ENCODE peak calls at places on chromosome 11, in six cellular contexts. B is lung; A is NCI-H460; H is right atrium auricular region; N is stimulated activated CD8-positive, alpha-beta memory T cell treated with anti-CD3 and anti-CD28 coated beads, Interleukin-7, amount 100 ng/mL, for 1 hour; U is chondrocyte. X is an unnamed sample.

GRCh38 chr11:19116315-19116970 is 525 bp upstream of the ZDHHC13 start:
- DNase-seq in B (no peak), A (no peak), H (no peak), N (no peak), U (no peak), X (no peak)

GRCh38 chr11:10602945-10603344 is 34.5 kb upstream of the LYVE1 start:
- DNase-seq in B (peak), A (no peak), H (no peak), N (no peak), U (no peak), X (no peak)

GRCh38 chr11:62013266-62014157 is 46.1 kb upstream of the FTH1 start:
- DNase-seq in B (no peak), A (no peak), H (no peak), N (no peak), U (no peak), X (no peak)

GRCh38 chr11:35148163-35148562 is 9.2 kb downstream of the CD44 start:
- DNase-seq in B (no peak), A (no peak), H (no peak), N (no peak), U (no peak), X (no peak)

GRCh38 chr11:64355078-64355940 is 3.7 kb upstream of the RPS6KA4 start:
- DNase-seq in B (peak), A (peak), H (peak), N (no peak), U (peak), X (peak)

GRCh38 chr11:134785059-134785458 is 373.0 kb upstream of the B3GAT1 start:
- DNase-seq in B (no peak), A (no peak), H (no peak), N (no peak), U (no peak), X (no peak)

GRCh38 chr11:119584193-119585037 is 144.6 kb downstream of the NECTIN1 start:
- DNase-seq in B (no peak), A (no peak), H (no peak), N (no peak), U (peak), X (no peak)

GRCh38 chr11:6566704-6567370 is 36.6 kb downstream of the RRP8 start:
- DNase-seq in B (no peak), A (no peak), H (no peak), N (no peak), U (no peak), X (no peak)

GRCh38 chr11:76041208-76041607 is 165.1 kb downstream of the WNT11 start:
- DNase-seq in B (no peak), A (no peak), H (no peak), N (no peak), U (no peak), X (no peak)

GRCh38 chr11:69370984-69371709 is 77.2 kb downstream of the MYEOV start:
- DNase-seq in B (no peak), A (no peak), H (peak), N (no peak), U (peak), X (no peak)

GRCh38 chr11:26734706-26735105 is 12.8 kb upstream of the SLC5A12 start:
- DNase-seq in B (no peak), A (no peak), H (no peak), N (no peak), U (no peak), X (no peak)

GRCh38 chr11:62498492-62499286 is 47.9 kb downstream of the AHNAK start:
- DNase-seq in B (no peak), A (no peak), H (no peak), N (no peak), U (no peak), X (no peak)

GRCh38 chr11:27174672-27175210 is 134.1 kb downstream of the BBOX1 start:
- DNase-seq in B (no peak), A (no peak), H (no peak), N (no peak), U (no peak), X (no peak)

GRCh38 chr11:69287968-69288882 is 5.7 kb upstream of the MYEOV start:
- DNase-seq in B (peak), A (no peak), H (no peak), N (no peak), U (no peak), X (no peak)

GRCh38 chr11:98411777-98412176 is 609.0 kb upstream of the CNTN5 start:
- DNase-seq in B (no peak), A (no peak), H (no peak), N (no peak), U (no peak), X (no peak)

GRCh38 chr11:131186629-131187075 is 183.8 kb upstream of the NTM start:
- DNase-seq in B (no peak), A (no peak), H (no peak), N (no peak), U (no peak), X (no peak)

GRCh38 chr11:1485504-1485885 is 1.1 kb downstream of the MOB2 start:
- DNase-seq in B (no peak), A (no peak), H (no peak), N (no peak), U (peak), X (no peak)

GRCh38 chr11:120013325-120014250 is 124.3 kb downstream of the TRIM29 start:
- DNase-seq in B (no peak), A (no peak), H (no peak), N (no peak), U (no peak), X (no peak)

GRCh38 chr11:31500560-31500959 is 8.9 kb downstream of the IMMP1L start:
- DNase-seq in B (no peak), A (no peak), H (no peak), N (no peak), U (no peak), X (no peak)

GRCh38 chr11:28619870-28620540 is 511.8 kb downstream of the METTL15 start:
- DNase-seq in B (no peak), A (peak), H (no peak), N (no peak), U (no peak), X (no peak)

GRCh38 chr11:72002841-72003775 is 4.4 kb downstream of the IL18BP start:
- DNase-seq in B (no peak), A (no peak), H (no peak), N (no peak), U (no peak), X (no peak)

GRCh38 chr11:460331-461199 is 10.5 kb downstream of the PTDSS2 start:
- DNase-seq in B (no peak), A (peak), H (peak), N (no peak), U (peak), X (no peak)

GRCh38 chr11:2185324-2186085 is 13.9 kb upstream of the TH start:
- DNase-seq in B (no peak), A (no peak), H (no peak), N (no peak), U (no peak), X (no peak)

GRCh38 chr11:72959998-72960731 is 146.0 kb downstream of the ATG16L2 start:
- DNase-seq in B (no peak), A (no peak), H (no peak), N (no peak), U (no peak), X (no peak)

GRCh38 chr11:4084406-4084805 is 10.2 kb upstream of the RRM1 start:
- DNase-seq in B (no peak), A (no peak), H (no peak), N (no peak), U (no peak), X (no peak)

GRCh38 chr11:129965248-129965647 is 37.4 kb downstream of the PRDM10 start:
- DNase-seq in B (no peak), A (no peak), H (no peak), N (no peak), U (no peak), X (no peak)

GRCh38 chr11:38718049-38718448 is 2120.0 kb upstream of the RAG2 start:
- DNase-seq in B (no peak), A (no peak), H (no peak), N (no peak), U (no peak), X (no peak)

GRCh38 chr11:2942872-2943710 is 13.9 kb upstream of the PHLDA2 start:
- DNase-seq in B (no peak), A (no peak), H (no peak), N (no peak), U (peak), X (no peak)

GRCh38 chr11:2100361-2101170 is 38.6 kb downstream of the IGF2 start:
- DNase-seq in B (no peak), A (no peak), H (no peak), N (no peak), U (peak), X (no peak)

GRCh38 chr11:96875772-96876171 is 486.0 kb downstream of the JRKL start:
- DNase-seq in B (no peak), A (no peak), H (no peak), N (no peak), U (no peak), X (no peak)

GRCh38 chr11:85694385-85694980 is 8.5 kb upstream of the CCDC89 start:
- DNase-seq in B (no peak), A (no peak), H (no peak), N (no peak), U (no peak), X (no peak)

GRCh38 chr11:61791737-61792309 is 576 bp downstream of the TMEM258 start:
- DNase-seq in B (peak), A (peak), H (peak), N (no peak), U (no peak), X (peak)

GRCh38 chr11:2539761-2540520 is 95.1 kb downstream of the KCNQ1 start:
- DNase-seq in B (no peak), A (no peak), H (no peak), N (no peak), U (peak), X (no peak)

GRCh38 chr11:88310246-88310645 is 27.3 kb downstream of the CTSC start:
- DNase-seq in B (no peak), A (no peak), H (no peak), N (no peak), U (no peak), X (no peak)

GRCh38 chr11:1193326-1194230 is 29.3 kb upstream of the MUC5B start:
- DNase-seq in B (no peak), A (no peak), H (no peak), N (no peak), U (peak), X (no peak)

X was measured in GOT3.